ENCODE peak calls at places on chromosomes 11 and 22, in six cellular contexts. One of them, this sample, is unnamed.

GRCh38 chr11:131534031-131534430 is 163.6 kb downstream of the NTM start:
- DNase-seq in pancreas: no peak
- DNase-seq in smooth muscle cell of the brain vasculature: no peak
- DNase-seq in aorta: no peak
- DNase-seq in amniotic stem cell: no peak
- DNase-seq in HTR-8/SVneo: no peak
- DNase-seq in this sample: no peak

GRCh38 chr22:24230911-24231656 is 13.8 kb downstream of the GGT5 start:
- DNase-seq in pancreas: peak; percentile 87
- DNase-seq in smooth muscle cell of the brain vasculature: no peak
- DNase-seq in aorta: no peak
- DNase-seq in amniotic stem cell: no peak
- DNase-seq in HTR-8/SVneo: no peak
- DNase-seq in this sample: peak; percentile 60

GRCh38 chr11:123235117-123235686 is 40.2 kb upstream of the CLMP start:
- DNase-seq in pancreas: peak; percentile 75
- DNase-seq in smooth muscle cell of the brain vasculature: no peak
- DNase-seq in aorta: peak; percentile 57
- DNase-seq in amniotic stem cell: no peak
- DNase-seq in HTR-8/SVneo: no peak
- DNase-seq in this sample: no peak

GRCh38 chr11:43943357-43943930 is 1.0 kb downstream of the C11orf96 start:
- DNase-seq in pancreas: no peak
- DNase-seq in smooth muscle cell of the brain vasculature: no peak
- DNase-seq in aorta: peak; percentile 48
- DNase-seq in amniotic stem cell: no peak
- DNase-seq in HTR-8/SVneo: no peak
- DNase-seq in this sample: no peak

GRCh38 chr11:115660072-115660805 is 156.0 kb upstream of the CADM1 start:
- DNase-seq in pancreas: no peak
- DNase-seq in smooth muscle cell of the brain vasculature: no peak
- DNase-seq in aorta: no peak
- DNase-seq in amniotic stem cell: no peak
- DNase-seq in HTR-8/SVneo: no peak
- DNase-seq in this sample: no peak

GRCh38 chr22:31143537-31143936 is 3.2 kb upstream of the PLA2G3 start:
- DNase-seq in pancreas: no peak
- DNase-seq in smooth muscle cell of the brain vasculature: no peak
- DNase-seq in aorta: no peak
- DNase-seq in amniotic stem cell: no peak
- DNase-seq in HTR-8/SVneo: no peak
- DNase-seq in this sample: no peak

GRCh38 chr11:47917643-47918369 is 62.6 kb upstream of the PTPRJ start:
- DNase-seq in pancreas: peak; percentile 86
- DNase-seq in smooth muscle cell of the brain vasculature: no peak
- DNase-seq in aorta: peak; percentile 94
- DNase-seq in amniotic stem cell: peak; percentile 17
- DNase-seq in HTR-8/SVneo: peak; percentile 54
- DNase-seq in this sample: peak; percentile 75

GRCh38 chr11:17391493-17392355 is 3.3 kb upstream of the KCNJ11 start:
- DNase-seq in pancreas: no peak
- DNase-seq in smooth muscle cell of the brain vasculature: no peak
- DNase-seq in aorta: no peak
- DNase-seq in amniotic stem cell: no peak
- DNase-seq in HTR-8/SVneo: no peak
- DNase-seq in this sample: no peak

GRCh38 chr22:48096846-48097665 is 1334.6 kb downstream of the TBC1D22A start:
- DNase-seq in pancreas: no peak
- DNase-seq in smooth muscle cell of the brain vasculature: no peak
- DNase-seq in aorta: no peak
- DNase-seq in amniotic stem cell: no peak
- DNase-seq in HTR-8/SVneo: no peak
- DNase-seq in this sample: peak; percentile 35

GRCh38 chr22:35863432-35863831 is 145.8 kb downstream of the APOL5 start:
- DNase-seq in pancreas: no peak
- DNase-seq in smooth muscle cell of the brain vasculature: no peak
- DNase-seq in aorta: no peak
- DNase-seq in amniotic stem cell: no peak
- DNase-seq in HTR-8/SVneo: no peak
- DNase-seq in this sample: no peak

GRCh38 chr22:45885941-45886395 is 91.0 kb downstream of the WNT7B start:
- DNase-seq in pancreas: peak; percentile 70
- DNase-seq in smooth muscle cell of the brain vasculature: no peak
- DNase-seq in aorta: peak; percentile 40
- DNase-seq in amniotic stem cell: no peak
- DNase-seq in HTR-8/SVneo: no peak
- DNase-seq in this sample: peak; percentile 30

GRCh38 chr11:12195773-12196172 is 85.4 kb downstream of the MICAL2 start:
- DNase-seq in pancreas: no peak
- DNase-seq in smooth muscle cell of the brain vasculature: no peak
- DNase-seq in aorta: no peak
- DNase-seq in amniotic stem cell: no peak
- DNase-seq in HTR-8/SVneo: no peak
- DNase-seq in this sample: no peak

GRCh38 chr11:75271730-75272129 is 31.2 kb downstream of the TPBGL start:
- DNase-seq in pancreas: no peak
- DNase-seq in smooth muscle cell of the brain vasculature: no peak
- DNase-seq in aorta: peak; percentile 30
- DNase-seq in amniotic stem cell: no peak
- DNase-seq in HTR-8/SVneo: no peak
- DNase-seq in this sample: peak; percentile 4

GRCh38 chr22:43862074-43862881 is at the start of gene SULT4A1:
- DNase-seq in pancreas: peak; percentile 63
- DNase-seq in smooth muscle cell of the brain vasculature: no peak
- DNase-seq in aorta: no peak
- DNase-seq in amniotic stem cell: no peak
- DNase-seq in HTR-8/SVneo: no peak
- DNase-seq in this sample: no peak

GRCh38 chr11:17686185-17686980 is 33.0 kb upstream of the MYOD1 start:
- DNase-seq in pancreas: no peak
- DNase-seq in smooth muscle cell of the brain vasculature: no peak
- DNase-seq in aorta: no peak
- DNase-seq in amniotic stem cell: no peak
- DNase-seq in HTR-8/SVneo: no peak
- DNase-seq in this sample: no peak

GRCh38 chr11:102312656-102313055 is 4.6 kb upstream of the BIRC3 start:
- DNase-seq in pancreas: no peak
- DNase-seq in smooth muscle cell of the brain vasculature: no peak
- DNase-seq in aorta: no peak
- DNase-seq in amniotic stem cell: no peak
- DNase-seq in HTR-8/SVneo: no peak
- DNase-seq in this sample: no peak

GRCh38 chr11:101428918-101429317 is 154.9 kb downstream of the TRPC6 start:
- DNase-seq in pancreas: no peak
- DNase-seq in smooth muscle cell of the brain vasculature: no peak
- DNase-seq in aorta: no peak
- DNase-seq in amniotic stem cell: no peak
- DNase-seq in HTR-8/SVneo: no peak
- DNase-seq in this sample: no peak

This sample was measured in CD14-positive monocyte.